ENCODE peak calls at places on chromosomes 5 and 9, in four cellular contexts. W, B, Q and E are unnamed samples. For H3K4me1, the result is how much of the 10 kb centered on the place peaks cover.

GRCh38 chr5:136446565-136446964 is 81.2 kb upstream of the TRPC7 start:
- DNase-seq in W (no peak), B (no peak), Q (no peak), E (no peak)

GRCh38 chr9:31799953-31800609 is 584.4 kb upstream of the ACO1 start:
- DNase-seq in W (no peak), B (no peak), Q (no peak), E (no peak)

GRCh38 chr5:73441377-73441776 is 7.2 kb downstream of the FOXD1 start:
- DNase-seq in W (no peak), B (no peak), Q (no peak), E (no peak)

GRCh38 chr5:142013734-142014495 is 1.1 kb upstream of the GNPDA1 start:
- DNase-seq in W (peak), B (peak), Q (no peak), E (no peak)

GRCh38 chr5:34891981-34892380 is 23.3 kb downstream of the RAD1 start:
- DNase-seq in W (no peak), B (no peak), Q (no peak), E (no peak)

GRCh38 chr5:103894882-103895281 is 332.3 kb upstream of the NUDT12 start:
- DNase-seq in W (no peak), B (no peak), Q (no peak), E (no peak)

GRCh38 chr5:75286211-75286773 is 49.6 kb upstream of the ANKRD31 start:
- DNase-seq in W (no peak), B (no peak), Q (no peak), E (no peak)

GRCh38 chr5:136222575-136223235 is 29.7 kb upstream of the SMIM32 start:
- DNase-seq in W (no peak), B (no peak), Q (no peak), E (no peak)

GRCh38 chr9:96398582-96399334 is 15.2 kb upstream of the SLC35D2 start:
- DNase-seq in W (no peak), B (no peak), Q (no peak), E (no peak)

GRCh38 chr5:113433862-113434612 is 752 bp downstream of the TSSK1B start:
- DNase-seq in W (no peak), B (no peak), Q (no peak), E (peak)

GRCh38 chr5:171306785-171307591 is 2.1 kb upstream of the TLX3 start:
- DNase-seq in W (no peak), B (no peak), Q (no peak), E (no peak)

GRCh38 chr5:171258737-171259405 is 50.2 kb upstream of the TLX3 start:
- DNase-seq in W (no peak), B (no peak), Q (no peak), E (no peak)

GRCh38 chr9:112037281-112038016 is 137.6 kb downstream of the SUSD1 start:
- DNase-seq in W (peak), B (no peak), Q (no peak), E (no peak)

GRCh38 chr9:133948138-133948537 is 44.0 kb downstream of the VAV2 start:
- DNase-seq in W (no peak), B (no peak), Q (no peak), E (peak)

GRCh38 chr9:134213508-134214394 is 49.4 kb upstream of the RNU6ATAC start:
- DNase-seq in W (no peak), B (no peak), Q (peak), E (peak)

GRCh38 chr9:128149001-128149701 is at the start of gene LCN2:
- DNase-seq in W (peak), B (no peak), Q (no peak), E (peak)

GRCh38 chr9:134440636-134441226 is 114.5 kb downstream of the RXRA start:
- DNase-seq in W (no peak), B (no peak), Q (no peak), E (no peak)

GRCh38 chr9:76817489-76817888 is 53.3 kb downstream of the PCA3 start:
- DNase-seq in W (no peak), B (no peak), Q (no peak), E (no peak)

GRCh38 chr5:119275873-119276214 is 80.0 kb upstream of the TNFAIP8 start:
- DNase-seq in W (no peak), B (no peak), Q (no peak), E (no peak)

GRCh38 chr5:87900419-87900818 is 368.2 kb downstream of the TMEM161B start:
- DNase-seq in W (no peak), B (no peak), Q (no peak), E (no peak)

GRCh38 chr5:93874491-93874890 is 133.1 kb upstream of the POU5F2 start:
- DNase-seq in W (no peak), B (no peak), Q (no peak), E (no peak)

GRCh38 chr9:109192732-109193361 is 25.8 kb upstream of the FRRS1L start:
- DNase-seq in W (peak), B (no peak), Q (peak), E (no peak)

GRCh38 chr9:33687779-33688178 is 107.6 kb upstream of the PRSS3 start:
- DNase-seq in W (peak), B (no peak), Q (no peak), E (no peak)
- H3K4me1 ChIP-seq in W (under half), B (under half), Q (under half), E (under half)

GRCh38 chr5:42751044-42751443 is 5.6 kb upstream of the CCDC152 start:
- DNase-seq in W (no peak), B (no peak), Q (no peak), E (no peak)

GRCh38 chr5:42759456-42759855 is 2.8 kb downstream of the CCDC152 start:
- DNase-seq in W (no peak), B (no peak), Q (no peak), E (no peak)

GRCh38 chr5:42753099-42753498 is 3.5 kb upstream of the CCDC152 start:
- DNase-seq in W (no peak), B (no peak), Q (no peak), E (no peak)

DNA sequence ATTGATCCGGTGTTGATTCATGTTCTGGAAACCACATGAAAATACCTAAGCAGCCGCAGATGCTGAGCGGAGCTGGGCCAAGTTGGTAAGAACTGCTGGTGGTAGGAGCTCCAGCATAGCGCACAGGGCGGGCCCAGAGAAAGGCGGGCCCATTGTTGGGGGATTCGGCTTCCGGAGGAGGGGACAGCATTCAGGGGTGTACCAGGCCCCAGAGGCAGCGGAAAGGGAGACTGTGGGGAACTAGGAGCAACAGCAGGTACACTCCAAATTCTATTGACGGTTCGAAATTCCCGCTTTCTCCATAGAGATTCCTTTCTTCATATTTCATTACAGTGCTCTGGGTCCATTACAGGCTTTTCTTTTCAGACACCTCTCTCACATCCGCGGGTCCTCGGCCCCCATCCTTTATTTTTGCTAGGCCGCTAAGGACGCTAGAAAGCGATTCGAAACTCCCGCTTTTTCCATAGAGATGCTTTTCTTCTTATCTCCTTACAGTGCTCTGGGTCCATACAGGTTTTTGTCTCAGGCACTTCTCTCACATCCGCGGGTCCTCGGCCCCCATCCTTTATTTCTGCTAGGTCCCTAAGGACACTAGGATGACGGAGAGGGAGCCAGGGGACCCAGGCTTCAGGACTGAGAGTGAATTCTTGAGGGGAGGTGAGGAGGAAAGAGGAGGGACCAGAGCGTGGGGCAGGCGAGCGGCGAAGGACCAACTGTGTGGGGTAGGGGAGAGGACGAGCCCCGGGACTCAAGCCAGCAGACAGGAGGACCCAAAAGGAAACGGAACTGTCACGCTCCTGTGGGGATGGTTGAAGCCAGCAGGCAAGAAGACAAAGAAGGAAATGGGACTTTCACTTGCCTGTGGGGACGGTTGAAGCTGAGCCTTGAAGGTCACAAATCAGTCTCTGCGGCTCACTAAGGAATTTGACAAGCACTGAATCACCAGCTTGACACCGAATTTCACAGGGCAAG is at the start of gene CCDC152:
- DNase-seq in W (no peak), B (no peak), Q (peak), E (no peak)
- H3K4me3 ChIP-seq in W (no peak), B (peak), Q (peak), E (peak)

GRCh38 chr9:137412431-137412830 is 10.5 kb downstream of the EXD3 start:
- DNase-seq in W (no peak), B (no peak), Q (no peak), E (no peak)
- H3K27ac ChIP-seq in W (peak), B (peak), Q (no peak), E (peak)

DNA sequence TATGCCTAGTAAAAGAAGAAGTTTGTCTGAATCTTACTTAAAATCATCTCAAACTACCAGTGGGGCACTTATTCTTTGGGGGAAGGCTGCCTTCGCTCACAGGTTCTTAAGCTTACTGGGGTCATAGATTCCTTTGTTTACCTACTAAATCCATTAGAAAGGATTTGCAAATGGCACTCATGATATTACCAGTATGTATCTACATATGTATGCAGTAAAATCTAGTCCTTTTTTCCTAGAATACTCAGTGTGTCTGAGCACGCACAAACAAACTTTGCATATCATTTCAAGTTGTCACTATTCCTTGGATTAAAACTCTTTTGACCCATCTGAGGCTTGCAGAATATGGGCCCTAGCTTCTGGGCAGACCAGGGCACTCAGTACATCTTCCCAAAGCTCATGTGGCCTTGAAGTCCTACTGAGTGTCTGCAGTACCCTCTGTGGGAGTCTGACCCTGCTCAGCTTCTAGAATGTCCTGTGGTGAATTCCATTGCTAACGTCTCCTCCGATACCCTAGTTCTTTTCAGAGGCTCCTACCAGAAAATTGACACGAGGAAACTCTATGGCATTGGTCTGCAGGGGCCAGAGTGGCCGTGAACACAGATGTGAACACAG is 297.9 kb downstream of the SLIT3 start:
- DNase-seq in W (no peak), B (no peak), Q (no peak), E (no peak)
- H3K4me1 ChIP-seq in W (under half), B (under half), Q (under half), E (under half)

DNA sequence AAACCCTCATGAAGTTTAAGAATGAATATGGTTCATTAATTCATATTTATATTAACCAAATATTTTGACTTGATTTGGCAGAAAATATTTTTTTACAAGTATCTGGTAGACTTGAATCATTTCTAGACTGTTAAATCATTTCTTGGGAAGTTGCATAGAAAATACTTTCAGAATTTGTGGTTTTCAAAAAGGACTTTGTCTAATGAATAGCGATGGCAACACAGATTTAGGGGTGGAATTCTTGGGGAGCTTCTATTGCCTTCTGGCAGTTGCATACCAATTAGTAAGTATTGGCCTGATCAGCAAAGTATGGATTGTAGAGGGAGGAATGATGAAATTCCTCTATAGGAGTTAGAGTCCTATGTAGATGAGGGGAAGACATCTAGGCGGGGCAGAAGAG is 68.7 kb upstream of the CKMT2 start:
- DNase-seq in W (no peak), B (no peak), Q (no peak), E (no peak)
- H3K4me3 ChIP-seq in W (no peak), B (no peak), Q (no peak), E (no peak)

GRCh38 chr9:100489836-100490235 is 16.9 kb downstream of the TMEFF1 start:
- DNase-seq in W (no peak), B (no peak), Q (no peak), E (no peak)
- H3K27ac ChIP-seq in W (no peak), B (no peak), Q (no peak), E (no peak)

GRCh38 chr5:176535655-176536131 is 1.5 kb downstream of the RNF44 start:
- DNase-seq in W (no peak), B (no peak), Q (peak), E (no peak)
- H3K4me1 ChIP-seq in W (under half), B (under half), Q (under half), E (half or more)